ENCODE peak calls at places on chromosomes 16 and 17, in six cellular contexts. F is K562, I is IMR-90, Q is HepG2, A is HCT116, H is SK-N-SH. P is an unnamed sample.

GRCh38 chr17:5396612-5397011 is 22.9 kb downstream of the NUP88 start:
- DNase-seq in F (no peak), I (no peak), Q (no peak), A (no peak), H (no peak), P (no peak)

GRCh38 chr17:79778504-79779087 is 648 bp downstream of the CBX2 start:
- DNase-seq in F (peak), I (no peak), Q (no peak), A (no peak), H (peak), P (no peak)

GRCh38 chr17:9924735-9925191 is 19.7 kb upstream of the RCVRN start:
- DNase-seq in F (peak), I (peak), Q (peak), A (peak), H (peak), P (peak)

GRCh38 chr17:8935194-8935593 is 30.3 kb downstream of the PIK3R5 start:
- DNase-seq in F (no peak), I (no peak), Q (no peak), A (no peak), H (no peak), P (peak)

GRCh38 chr17:47323382-47324223 is at the start of gene EFCAB13:
- DNase-seq in F (peak), I (peak), Q (peak), A (no peak), H (peak), P (peak)

GRCh38 chr16:62503073-62503472 is 466.8 kb upstream of the CDH8 start:
- DNase-seq in F (no peak), I (no peak), Q (no peak), A (no peak), H (no peak), P (no peak)

GRCh38 chr17:74646231-74646630 is 22.7 kb upstream of the CD300E start:
- DNase-seq in F (peak), I (no peak), Q (peak), A (peak), H (peak), P (peak)

GRCh38 chr16:77868478-77868877 is 80.1 kb downstream of the VAT1L start:
- DNase-seq in F (no peak), I (no peak), Q (no peak), A (no peak), H (no peak), P (no peak)

GRCh38 chr16:80570106-80570478 is 29.3 kb downstream of the DYNLRB2 start:
- DNase-seq in F (no peak), I (peak), Q (no peak), A (no peak), H (no peak), P (peak)
- TF ChIP-seq RAD21 in F (no peak), I (no peak), Q (no peak), A (no peak), H (no peak), P (no peak)

GRCh38 chr16:22948603-22949368 is 134.8 kb downstream of the HS3ST2 start:
- DNase-seq in F (peak), I (peak), Q (peak), A (peak), H (peak), P (peak)
- H3K4me3 ChIP-seq in F (no peak), I (no peak), Q (no peak), A (no peak), H (peak), P (no peak)

GRCh38 chr17:81165246-81166032 is at the start of gene PVALEF:
- DNase-seq in F (no peak), I (no peak), Q (peak), A (no peak), H (no peak), P (peak)
- TF ChIP-seq RAD21 in F (no peak), I (no peak), Q (peak), A (no peak), H (no peak), P (no peak)

DNA sequence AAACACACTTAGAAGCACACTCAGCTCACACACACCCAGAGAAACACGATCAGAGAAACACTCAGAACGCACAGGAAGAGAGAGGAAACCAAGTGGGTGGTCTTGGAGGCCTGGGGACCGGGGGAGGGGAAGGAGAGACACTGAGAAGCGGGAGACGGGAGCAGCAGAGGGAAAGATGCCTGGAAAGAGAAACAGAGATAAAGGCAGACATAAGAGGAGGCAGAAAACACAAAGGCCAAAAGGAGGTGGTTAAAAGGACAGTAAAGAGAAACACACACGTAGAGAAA is 1.3 kb downstream of the TMEM98 start:
- DNase-seq in F (no peak), I (peak), Q (no peak), A (no peak), H (peak), P (no peak)
- H3K4me3 ChIP-seq in F (peak), I (peak), Q (peak), A (no peak), H (peak), P (no peak)

DNA sequence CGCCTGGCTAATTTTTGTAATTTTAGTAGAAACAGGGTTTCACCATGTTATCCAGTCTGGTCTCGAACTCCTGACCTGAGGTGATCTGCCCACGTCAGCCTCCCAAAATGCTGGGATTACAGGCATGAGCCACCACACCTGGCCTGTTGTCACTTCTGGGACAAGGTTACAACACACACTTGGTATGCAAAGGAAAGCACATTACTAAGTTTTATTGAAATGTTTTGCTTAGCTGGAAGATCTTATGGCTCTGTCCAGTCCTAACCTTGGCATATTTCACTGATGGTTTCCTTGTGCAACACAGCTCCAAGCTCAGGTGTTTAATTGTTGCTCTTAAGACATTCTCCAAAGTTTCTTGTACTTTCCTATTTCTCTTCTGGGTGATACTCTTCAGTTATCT is 94.2 kb downstream of the CNTNAP4 start:
- DNase-seq in F (no peak), I (no peak), Q (no peak), A (no peak), H (no peak), P (no peak)
- TF ChIP-seq RAD21 in F (no peak), I (no peak), Q (no peak), A (no peak), H (no peak), P (no peak)

DNA sequence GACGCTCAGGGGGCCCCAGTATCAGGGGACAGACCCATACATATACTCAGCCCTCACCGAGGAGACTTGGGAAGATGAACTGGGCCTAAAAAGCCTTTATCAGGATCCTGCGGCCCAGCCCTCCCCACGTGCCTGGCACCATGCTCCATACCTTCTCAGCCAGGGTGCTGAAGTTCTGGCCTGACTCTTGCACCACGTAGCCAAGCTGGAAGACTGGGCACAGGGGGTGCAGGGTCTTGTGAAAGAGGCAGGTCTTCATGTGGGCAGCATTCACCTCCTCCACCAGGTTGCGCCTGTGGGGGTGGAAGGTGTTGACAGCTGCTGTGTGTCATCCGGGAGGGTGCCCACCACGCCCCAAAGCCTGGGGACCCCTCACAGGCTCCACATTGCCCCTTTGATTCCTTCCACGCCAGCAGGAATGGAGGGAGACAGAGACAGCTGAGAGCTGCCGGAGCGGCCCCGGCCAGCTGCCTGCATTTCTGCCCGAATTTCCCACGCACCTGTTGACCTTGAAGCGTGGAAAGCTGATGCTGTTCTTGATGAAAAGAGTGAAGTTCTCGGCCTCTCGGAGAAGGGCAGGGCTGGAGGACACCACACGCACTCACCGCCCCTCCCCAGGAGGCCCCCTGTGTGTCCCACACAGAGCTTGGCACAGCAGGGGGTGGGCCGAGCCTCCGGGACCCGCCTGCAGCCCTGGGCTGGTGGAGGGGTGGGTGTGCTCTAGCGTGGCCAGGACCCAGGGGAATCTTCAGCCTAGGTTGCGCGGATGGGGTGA is 10.4 kb upstream of the CAMKK1 start:
- DNase-seq in F (no peak), I (no peak), Q (no peak), A (no peak), H (no peak), P (no peak)
- H3K4me3 ChIP-seq in F (no peak), I (no peak), Q (peak), A (no peak), H (no peak), P (no peak)

P was measured in A549.